ENCODE peak calls at places on chromosome 14, in seven cellular contexts. One of them, this sample, is unnamed.

GRCh38 chr14:60732840-60733483 is 1.6 kb upstream of the MNAT1 start:
- DNase-seq in trophoblast cell: no peak
- DNase-seq in mesenchymal stem cell: no peak
- DNase-seq in mesendoderm: no peak
- DNase-seq in H9: no peak
- DNase-seq in neuronal stem cell: no peak
- DNase-seq in H1: no peak
- DNase-seq in this sample: no peak

GRCh38 chr14:95265106-95266094 is 54.3 kb downstream of the CLMN start:
- DNase-seq in trophoblast cell: peak
- DNase-seq in mesenchymal stem cell: peak
- DNase-seq in mesendoderm: peak
- DNase-seq in H9: peak
- DNase-seq in neuronal stem cell: no peak
- DNase-seq in H1: no peak
- DNase-seq in this sample: peak

GRCh38 chr14:63650336-63650952 is 8.8 kb upstream of the WDR89 start:
- DNase-seq in trophoblast cell: no peak
- DNase-seq in mesenchymal stem cell: no peak
- DNase-seq in mesendoderm: no peak
- DNase-seq in H9: no peak
- DNase-seq in neuronal stem cell: no peak
- DNase-seq in H1: no peak
- DNase-seq in this sample: peak

GRCh38 chr14:83425138-83425537 is 1891.5 kb upstream of the SEL1L start:
- DNase-seq in trophoblast cell: no peak
- DNase-seq in mesenchymal stem cell: no peak
- DNase-seq in mesendoderm: peak
- DNase-seq in H9: no peak
- DNase-seq in neuronal stem cell: no peak
- DNase-seq in H1: no peak
- DNase-seq in this sample: peak

GRCh38 chr14:95336192-95336760 is 16.6 kb upstream of the CLMN start:
- DNase-seq in trophoblast cell: no peak
- DNase-seq in mesenchymal stem cell: no peak
- DNase-seq in mesendoderm: no peak
- DNase-seq in H9: no peak
- DNase-seq in neuronal stem cell: no peak
- DNase-seq in H1: no peak
- DNase-seq in this sample: no peak

GRCh38 chr14:21248338-21248737 is 20.9 kb downstream of the HNRNPC start:
- DNase-seq in trophoblast cell: peak
- DNase-seq in mesenchymal stem cell: no peak
- DNase-seq in mesendoderm: no peak
- DNase-seq in H9: no peak
- DNase-seq in neuronal stem cell: no peak
- DNase-seq in H1: no peak
- DNase-seq in this sample: no peak

GRCh38 chr14:29927596-29928341 is at the start of gene PRKD1:
- DNase-seq in trophoblast cell: no peak
- DNase-seq in mesenchymal stem cell: peak
- DNase-seq in mesendoderm: peak
- DNase-seq in H9: peak
- DNase-seq in neuronal stem cell: peak
- DNase-seq in H1: no peak
- DNase-seq in this sample: peak

GRCh38 chr14:33793711-33794110 is 157.2 kb downstream of the EGLN3 start:
- DNase-seq in trophoblast cell: no peak
- DNase-seq in mesenchymal stem cell: no peak
- DNase-seq in mesendoderm: no peak
- DNase-seq in H9: no peak
- DNase-seq in neuronal stem cell: no peak
- DNase-seq in H1: no peak
- DNase-seq in this sample: no peak

GRCh38 chr14:104342435-104343293 is 204.3 kb downstream of the KIF26A start:
- DNase-seq in trophoblast cell: no peak
- DNase-seq in mesenchymal stem cell: no peak
- DNase-seq in mesendoderm: peak
- DNase-seq in H9: peak
- DNase-seq in neuronal stem cell: peak
- DNase-seq in H1: no peak
- DNase-seq in this sample: no peak

GRCh38 chr14:78403278-78403815 is 233.2 kb downstream of the NRXN3 start:
- DNase-seq in trophoblast cell: no peak
- DNase-seq in mesenchymal stem cell: no peak
- DNase-seq in mesendoderm: peak
- DNase-seq in H9: no peak
- DNase-seq in neuronal stem cell: no peak
- DNase-seq in H1: no peak
- DNase-seq in this sample: no peak

GRCh38 chr14:96625436-96625945 is 123.3 kb downstream of the PAPOLA start:
- DNase-seq in trophoblast cell: no peak
- DNase-seq in mesenchymal stem cell: no peak
- DNase-seq in mesendoderm: no peak
- DNase-seq in H9: peak
- DNase-seq in neuronal stem cell: no peak
- DNase-seq in H1: no peak
- DNase-seq in this sample: no peak

GRCh38 chr14:101369194-101369915 is 191.9 kb upstream of the DIO3 start:
- DNase-seq in trophoblast cell: no peak
- DNase-seq in mesenchymal stem cell: no peak
- DNase-seq in mesendoderm: no peak
- DNase-seq in H9: no peak
- DNase-seq in neuronal stem cell: no peak
- DNase-seq in H1: no peak
- DNase-seq in this sample: no peak

GRCh38 chr14:69755299-69755698 is 11.6 kb upstream of the SRSF5 start:
- DNase-seq in trophoblast cell: no peak
- DNase-seq in mesenchymal stem cell: no peak
- DNase-seq in mesendoderm: no peak
- DNase-seq in H9: no peak
- DNase-seq in neuronal stem cell: no peak
- DNase-seq in H1: no peak
- DNase-seq in this sample: no peak

GRCh38 chr14:23121401-23121800 is 2.3 kb upstream of the CEBPE start:
- DNase-seq in trophoblast cell: peak
- DNase-seq in mesenchymal stem cell: peak
- DNase-seq in mesendoderm: peak
- DNase-seq in H9: no peak
- DNase-seq in neuronal stem cell: no peak
- DNase-seq in H1: no peak
- DNase-seq in this sample: peak

GRCh38 chr14:98237939-98238338 is 1034.1 kb downstream of the BCL11B start:
- DNase-seq in trophoblast cell: no peak
- DNase-seq in mesenchymal stem cell: no peak
- DNase-seq in mesendoderm: no peak
- DNase-seq in H9: no peak
- DNase-seq in neuronal stem cell: no peak
- DNase-seq in H1: no peak
- DNase-seq in this sample: no peak

GRCh38 chr14:104691546-104692260 is 2.3 kb downstream of the INF2 start:
- DNase-seq in trophoblast cell: no peak
- DNase-seq in mesenchymal stem cell: no peak
- DNase-seq in mesendoderm: no peak
- DNase-seq in H9: no peak
- DNase-seq in neuronal stem cell: no peak
- DNase-seq in H1: no peak
- DNase-seq in this sample: no peak

GRCh38 chr14:98786456-98786855 is 485.5 kb downstream of the BCL11B start:
- DNase-seq in trophoblast cell: no peak
- DNase-seq in mesenchymal stem cell: no peak
- DNase-seq in mesendoderm: no peak
- DNase-seq in H9: no peak
- DNase-seq in neuronal stem cell: no peak
- DNase-seq in H1: no peak
- DNase-seq in this sample: no peak

GRCh38 chr14:24415421-24416253 is 13.8 kb downstream of the CBLN3 start:
- DNase-seq in trophoblast cell: no peak
- DNase-seq in mesenchymal stem cell: no peak
- DNase-seq in mesendoderm: no peak
- DNase-seq in H9: no peak
- DNase-seq in neuronal stem cell: no peak
- DNase-seq in H1: no peak
- DNase-seq in this sample: no peak

GRCh38 chr14:63725786-63726185 is 2.1 kb downstream of the SGPP1 start:
- DNase-seq in trophoblast cell: no peak
- DNase-seq in mesenchymal stem cell: peak
- DNase-seq in mesendoderm: no peak
- DNase-seq in H9: no peak
- DNase-seq in neuronal stem cell: no peak
- DNase-seq in H1: no peak
- DNase-seq in this sample: peak

GRCh38 chr14:64074961-64075619 is 219.1 kb downstream of the ESR2 start:
- DNase-seq in trophoblast cell: no peak
- DNase-seq in mesenchymal stem cell: peak
- DNase-seq in mesendoderm: no peak
- DNase-seq in H9: no peak
- DNase-seq in neuronal stem cell: no peak
- DNase-seq in H1: no peak
- DNase-seq in this sample: peak

GRCh38 chr14:96508900-96509299 is 6.7 kb downstream of the PAPOLA start:
- DNase-seq in trophoblast cell: no peak
- DNase-seq in mesenchymal stem cell: no peak
- DNase-seq in mesendoderm: no peak
- DNase-seq in H9: no peak
- DNase-seq in neuronal stem cell: no peak
- DNase-seq in H1: no peak
- DNase-seq in this sample: no peak

GRCh38 chr14:105055736-105056302 is 9.4 kb downstream of the GPR132 start:
- DNase-seq in trophoblast cell: no peak
- DNase-seq in mesenchymal stem cell: no peak
- DNase-seq in mesendoderm: no peak
- DNase-seq in H9: peak
- DNase-seq in neuronal stem cell: no peak
- DNase-seq in H1: no peak
- DNase-seq in this sample: no peak

GRCh38 chr14:55707365-55707804 is 127.4 kb downstream of the KTN1 start:
- DNase-seq in trophoblast cell: no peak
- DNase-seq in mesenchymal stem cell: peak
- DNase-seq in mesendoderm: peak
- DNase-seq in H9: no peak
- DNase-seq in neuronal stem cell: no peak
- DNase-seq in H1: no peak
- DNase-seq in this sample: peak

GRCh38 chr14:53495846-53496343 is 342.8 kb upstream of the DDHD1 start:
- DNase-seq in trophoblast cell: no peak
- DNase-seq in mesenchymal stem cell: no peak
- DNase-seq in mesendoderm: no peak
- DNase-seq in H9: no peak
- DNase-seq in neuronal stem cell: no peak
- DNase-seq in H1: no peak
- DNase-seq in this sample: no peak
- H4K8ac ChIP-seq in trophoblast cell: no peak
- H4K8ac ChIP-seq in mesenchymal stem cell: peak
- H4K8ac ChIP-seq in mesendoderm: no peak
- H4K8ac ChIP-seq in H9: no peak
- H4K8ac ChIP-seq in neuronal stem cell: no peak
- H4K8ac ChIP-seq in H1: no peak
- H4K8ac ChIP-seq in this sample: no peak

DNA sequence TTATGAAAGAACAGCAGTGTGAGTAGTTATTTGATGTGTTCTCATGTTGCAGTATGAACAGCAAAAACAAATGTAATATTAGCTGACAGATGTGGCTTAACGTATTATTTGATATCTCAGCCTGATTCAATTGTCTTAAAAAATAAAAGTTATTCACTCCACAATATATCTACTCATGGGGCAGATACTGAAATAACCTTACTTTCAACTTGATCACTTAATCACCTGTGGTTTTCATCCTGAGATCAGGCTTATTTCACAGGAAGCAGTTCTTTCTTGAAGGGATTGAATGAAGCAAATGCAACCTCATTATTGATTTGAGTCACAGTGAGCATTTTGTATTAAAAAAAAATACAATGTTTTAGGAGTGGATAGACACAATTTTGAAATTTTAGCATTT is 90.3 kb downstream of the AKAP6 start:
- DNase-seq in trophoblast cell: no peak
- DNase-seq in mesenchymal stem cell: no peak
- DNase-seq in mesendoderm: no peak
- DNase-seq in H9: no peak
- DNase-seq in neuronal stem cell: no peak
- DNase-seq in H1: no peak
- DNase-seq in this sample: no peak
- H3K27ac ChIP-seq in trophoblast cell: no peak
- H3K27ac ChIP-seq in mesenchymal stem cell: no peak
- H3K27ac ChIP-seq in mesendoderm: no peak
- H3K27ac ChIP-seq in H9: no peak
- H3K27ac ChIP-seq in neuronal stem cell: no peak
- H3K27ac ChIP-seq in H1: no peak
- H3K27ac ChIP-seq in this sample: no peak

GRCh38 chr14:58832010-58832409 is 194.2 kb downstream of the DACT1 start:
- DNase-seq in trophoblast cell: no peak
- DNase-seq in mesenchymal stem cell: no peak
- DNase-seq in mesendoderm: no peak
- DNase-seq in H9: no peak
- DNase-seq in neuronal stem cell: no peak
- DNase-seq in H1: no peak
- DNase-seq in this sample: no peak

GRCh38 chr14:58826845-58827686 is 189.3 kb downstream of the DACT1 start:
- DNase-seq in trophoblast cell: no peak
- DNase-seq in mesenchymal stem cell: no peak
- DNase-seq in mesendoderm: no peak
- DNase-seq in H9: no peak
- DNase-seq in neuronal stem cell: no peak
- DNase-seq in H1: no peak
- DNase-seq in this sample: no peak

GRCh38 chr14:58828298-58828697 is 190.5 kb downstream of the DACT1 start:
- DNase-seq in trophoblast cell: no peak
- DNase-seq in mesenchymal stem cell: no peak
- DNase-seq in mesendoderm: no peak
- DNase-seq in H9: no peak
- DNase-seq in neuronal stem cell: no peak
- DNase-seq in H1: no peak
- DNase-seq in this sample: no peak

GRCh38 chr14:58830121-58830520 is 192.4 kb downstream of the DACT1 start:
- DNase-seq in trophoblast cell: no peak
- DNase-seq in mesenchymal stem cell: no peak
- DNase-seq in mesendoderm: no peak
- DNase-seq in H9: no peak
- DNase-seq in neuronal stem cell: no peak
- DNase-seq in H1: no peak
- DNase-seq in this sample: no peak

GRCh38 chr14:58829594-58829993 is 191.8 kb downstream of the DACT1 start:
- DNase-seq in trophoblast cell: no peak
- DNase-seq in mesenchymal stem cell: peak
- DNase-seq in mesendoderm: no peak
- DNase-seq in H9: no peak
- DNase-seq in neuronal stem cell: no peak
- DNase-seq in H1: no peak
- DNase-seq in this sample: peak
- H4K8ac ChIP-seq in trophoblast cell: no peak
- H4K8ac ChIP-seq in mesenchymal stem cell: no peak
- H4K8ac ChIP-seq in mesendoderm: no peak
- H4K8ac ChIP-seq in H9: no peak
- H4K8ac ChIP-seq in neuronal stem cell: no peak
- H4K8ac ChIP-seq in H1: no peak
- H4K8ac ChIP-seq in this sample: no peak

DNA sequence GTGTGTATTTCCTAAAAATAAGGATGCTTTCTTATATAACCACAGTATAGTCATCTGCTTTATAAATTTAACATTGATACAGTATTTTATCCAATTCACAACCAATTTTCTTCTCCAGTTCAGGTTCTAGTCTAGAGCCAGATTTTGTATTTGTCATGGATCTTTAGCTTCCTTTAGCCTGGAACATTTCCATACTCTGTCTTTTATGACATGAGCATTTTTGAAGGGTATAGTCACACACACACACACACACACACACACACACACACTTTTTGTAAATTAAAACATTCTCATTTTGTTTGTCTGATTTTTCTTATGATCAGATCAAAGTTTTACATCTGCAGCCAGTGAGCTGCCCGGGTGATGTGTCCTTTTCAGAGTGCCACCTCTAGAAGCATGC is 25.4 kb downstream of the CGRRF1 start:
- DNase-seq in trophoblast cell: no peak
- DNase-seq in mesenchymal stem cell: no peak
- DNase-seq in mesendoderm: no peak
- DNase-seq in H9: no peak
- DNase-seq in neuronal stem cell: no peak
- DNase-seq in H1: no peak
- DNase-seq in this sample: peak
- H3K27ac ChIP-seq in trophoblast cell: no peak
- H3K27ac ChIP-seq in mesenchymal stem cell: no peak
- H3K27ac ChIP-seq in mesendoderm: no peak
- H3K27ac ChIP-seq in H9: no peak
- H3K27ac ChIP-seq in neuronal stem cell: no peak
- H3K27ac ChIP-seq in H1: no peak
- H3K27ac ChIP-seq in this sample: no peak